ENCODE peak calls at places on chromosomes 16 and 17, in seven cellular contexts. One of them, this sample, is unnamed.

GRCh38 chr17:76139801-76140660 is 1.0 kb downstream of the FOXJ1 start:
- DNase-seq in Calu3: no peak
- DNase-seq in A172: no peak
- DNase-seq in AML-193: no peak
- DNase-seq in lower leg skin: no peak
- DNase-seq in activated CD4-positive, alpha-beta T cell treated with anti-CD3 and anti-CD28 coated beads for 48 hours: peak
- DNase-seq in heart right ventricle: no peak
- DNase-seq in this sample: no peak

GRCh38 chr17:80751070-80751459 is 206.4 kb downstream of the RPTOR start:
- DNase-seq in Calu3: no peak
- DNase-seq in A172: no peak
- DNase-seq in AML-193: no peak
- DNase-seq in lower leg skin: no peak
- DNase-seq in activated CD4-positive, alpha-beta T cell treated with anti-CD3 and anti-CD28 coated beads for 48 hours: no peak
- DNase-seq in heart right ventricle: no peak
- DNase-seq in this sample: no peak

GRCh38 chr17:79532107-79532790 is 78.6 kb downstream of the RBFOX3 start:
- DNase-seq in Calu3: no peak
- DNase-seq in A172: no peak
- DNase-seq in AML-193: no peak
- DNase-seq in lower leg skin: no peak
- DNase-seq in activated CD4-positive, alpha-beta T cell treated with anti-CD3 and anti-CD28 coated beads for 48 hours: no peak
- DNase-seq in heart right ventricle: no peak
- DNase-seq in this sample: no peak

GRCh38 chr17:42677921-42678781 is 1.4 kb upstream of the PLEKHH3 start:
- DNase-seq in Calu3: peak
- DNase-seq in A172: peak
- DNase-seq in AML-193: peak
- DNase-seq in lower leg skin: peak
- DNase-seq in activated CD4-positive, alpha-beta T cell treated with anti-CD3 and anti-CD28 coated beads for 48 hours: peak
- DNase-seq in heart right ventricle: peak
- DNase-seq in this sample: peak

GRCh38 chr17:4634981-4635380 is 6.5 kb downstream of the ALOX15 start:
- DNase-seq in Calu3: no peak
- DNase-seq in A172: no peak
- DNase-seq in AML-193: no peak
- DNase-seq in lower leg skin: no peak
- DNase-seq in activated CD4-positive, alpha-beta T cell treated with anti-CD3 and anti-CD28 coated beads for 48 hours: no peak
- DNase-seq in heart right ventricle: no peak
- DNase-seq in this sample: no peak

GRCh38 chr16:46762583-46762982 is 14.4 kb upstream of the MYLK3 start:
- DNase-seq in Calu3: no peak
- DNase-seq in A172: no peak
- DNase-seq in AML-193: no peak
- DNase-seq in lower leg skin: no peak
- DNase-seq in activated CD4-positive, alpha-beta T cell treated with anti-CD3 and anti-CD28 coated beads for 48 hours: no peak
- DNase-seq in heart right ventricle: no peak
- DNase-seq in this sample: peak

GRCh38 chr16:75627856-75628255 is 4.8 kb upstream of the ADAT1 start:
- DNase-seq in Calu3: no peak
- DNase-seq in A172: no peak
- DNase-seq in AML-193: no peak
- DNase-seq in lower leg skin: no peak
- DNase-seq in activated CD4-positive, alpha-beta T cell treated with anti-CD3 and anti-CD28 coated beads for 48 hours: no peak
- DNase-seq in heart right ventricle: no peak
- DNase-seq in this sample: no peak

GRCh38 chr17:33739714-33740113 is 446.6 kb upstream of the ASIC2 start:
- DNase-seq in Calu3: no peak
- DNase-seq in A172: no peak
- DNase-seq in AML-193: no peak
- DNase-seq in lower leg skin: no peak
- DNase-seq in activated CD4-positive, alpha-beta T cell treated with anti-CD3 and anti-CD28 coated beads for 48 hours: no peak
- DNase-seq in heart right ventricle: no peak
- DNase-seq in this sample: no peak

GRCh38 chr17:68381076-68381900 is 76.0 kb downstream of the WIPI1 start:
- DNase-seq in Calu3: no peak
- DNase-seq in A172: peak
- DNase-seq in AML-193: no peak
- DNase-seq in lower leg skin: no peak
- DNase-seq in activated CD4-positive, alpha-beta T cell treated with anti-CD3 and anti-CD28 coated beads for 48 hours: peak
- DNase-seq in heart right ventricle: no peak
- DNase-seq in this sample: peak

GRCh38 chr16:59597269-59597668 is 863.2 kb upstream of the GOT2 start:
- DNase-seq in Calu3: no peak
- DNase-seq in A172: no peak
- DNase-seq in AML-193: no peak
- DNase-seq in lower leg skin: no peak
- DNase-seq in activated CD4-positive, alpha-beta T cell treated with anti-CD3 and anti-CD28 coated beads for 48 hours: no peak
- DNase-seq in heart right ventricle: no peak
- DNase-seq in this sample: no peak

GRCh38 chr17:77140878-77141767 is at the start of gene SEC14L1:
- DNase-seq in Calu3: peak
- DNase-seq in A172: peak
- DNase-seq in AML-193: peak
- DNase-seq in lower leg skin: peak
- DNase-seq in activated CD4-positive, alpha-beta T cell treated with anti-CD3 and anti-CD28 coated beads for 48 hours: peak
- DNase-seq in heart right ventricle: peak
- DNase-seq in this sample: peak

GRCh38 chr17:36509272-36509985 is 22.9 kb downstream of the ZNHIT3 start:
- DNase-seq in Calu3: no peak
- DNase-seq in A172: no peak
- DNase-seq in AML-193: no peak
- DNase-seq in lower leg skin: peak
- DNase-seq in activated CD4-positive, alpha-beta T cell treated with anti-CD3 and anti-CD28 coated beads for 48 hours: no peak
- DNase-seq in heart right ventricle: no peak
- DNase-seq in this sample: no peak

GRCh38 chr16:85512716-85513115 is 100.4 kb upstream of the GSE1 start:
- DNase-seq in Calu3: no peak
- DNase-seq in A172: no peak
- DNase-seq in AML-193: no peak
- DNase-seq in lower leg skin: no peak
- DNase-seq in activated CD4-positive, alpha-beta T cell treated with anti-CD3 and anti-CD28 coated beads for 48 hours: no peak
- DNase-seq in heart right ventricle: no peak
- DNase-seq in this sample: no peak

GRCh38 chr17:2347805-2348685 is 10.7 kb downstream of the SGSM2 start:
- DNase-seq in Calu3: peak
- DNase-seq in A172: peak
- DNase-seq in AML-193: no peak
- DNase-seq in lower leg skin: peak
- DNase-seq in activated CD4-positive, alpha-beta T cell treated with anti-CD3 and anti-CD28 coated beads for 48 hours: no peak
- DNase-seq in heart right ventricle: no peak
- DNase-seq in this sample: peak

GRCh38 chr16:1458336-1458976 is 14.1 kb upstream of the CCDC154 start:
- DNase-seq in Calu3: no peak
- DNase-seq in A172: no peak
- DNase-seq in AML-193: no peak
- DNase-seq in lower leg skin: no peak
- DNase-seq in activated CD4-positive, alpha-beta T cell treated with anti-CD3 and anti-CD28 coated beads for 48 hours: peak
- DNase-seq in heart right ventricle: no peak
- DNase-seq in this sample: no peak

GRCh38 chr16:76976756-76977155 is 214.2 kb upstream of the MON1B start:
- DNase-seq in Calu3: no peak
- DNase-seq in A172: no peak
- DNase-seq in AML-193: no peak
- DNase-seq in lower leg skin: no peak
- DNase-seq in activated CD4-positive, alpha-beta T cell treated with anti-CD3 and anti-CD28 coated beads for 48 hours: no peak
- DNase-seq in heart right ventricle: no peak
- DNase-seq in this sample: no peak

GRCh38 chr16:66041907-66042306 is 324.6 kb upstream of the CDH5 start:
- DNase-seq in Calu3: no peak
- DNase-seq in A172: no peak
- DNase-seq in AML-193: no peak
- DNase-seq in lower leg skin: peak
- DNase-seq in activated CD4-positive, alpha-beta T cell treated with anti-CD3 and anti-CD28 coated beads for 48 hours: no peak
- DNase-seq in heart right ventricle: no peak
- DNase-seq in this sample: no peak

GRCh38 chr17:4587803-4588202 is 3.5 kb downstream of the SMTNL2 start:
- DNase-seq in Calu3: no peak
- DNase-seq in A172: no peak
- DNase-seq in AML-193: no peak
- DNase-seq in lower leg skin: no peak
- DNase-seq in activated CD4-positive, alpha-beta T cell treated with anti-CD3 and anti-CD28 coated beads for 48 hours: no peak
- DNase-seq in heart right ventricle: peak
- DNase-seq in this sample: no peak

This sample was measured in MCF 10A.